ENCODE peak calls at places on chromosome 7, in eight cellular contexts. H, F, I, M, G, B, W and J are unnamed samples.

GRCh38 chr7:30911561-30911969 is at the start of gene AQP1:
- DNase-seq in I (peak; percentile 62), G (no peak), F (no peak), H (no peak), W (peak; percentile 94), B (no peak), M (peak; percentile 71), J (peak; percentile 64)

GRCh38 chr7:1844956-1845390 is 174.9 kb downstream of the ELFN1 start:
- DNase-seq in B (no peak), M (no peak), W (peak; percentile 18), H (no peak), I (peak; percentile 7), F (no peak), G (no peak), J (no peak)

GRCh38 chr7:72187179-72187578 is 225.0 kb downstream of the CALN1 start:
- DNase-seq in M (no peak), W (no peak), I (no peak), F (no peak), H (no peak), B (no peak), G (no peak), J (no peak)

GRCh38 chr7:143882020-143882610 is 19.9 kb downstream of the TCAF1 start:
- DNase-seq in G (no peak), F (no peak), M (peak; percentile 64), W (peak; percentile 87), B (peak; percentile 61), H (no peak), I (peak; percentile 92), J (no peak)

GRCh38 chr7:44548893-44549292 is 7.8 kb upstream of the NPC1L1 start:
- DNase-seq in W (no peak), H (no peak), B (no peak), M (no peak), F (no peak), G (no peak), I (no peak), J (no peak)

GRCh38 chr7:25456467-25457171 is 228.3 kb upstream of the NPVF start:
- DNase-seq in M (no peak), F (no peak), I (peak; percentile 42), G (no peak), B (no peak), H (no peak), W (peak; percentile 37), J (no peak)

GRCh38 chr7:135510603-135511183 is 791 bp upstream of the CNOT4 start:
- DNase-seq in H (no peak), M (no peak), W (no peak), I (no peak), B (no peak), F (no peak), G (no peak), J (peak; percentile 63)

GRCh38 chr7:117963278-117964184 is 90.3 kb upstream of the CTTNBP2 start:
- DNase-seq in M (no peak), W (no peak), B (peak; percentile 8), G (no peak), F (no peak), I (no peak), H (no peak), J (no peak)

GRCh38 chr7:47635091-47636090 is 53.5 kb upstream of the TNS3 start:
- DNase-seq in W (peak; percentile 42), M (peak; percentile 49), I (peak; percentile 38), H (no peak), B (peak; percentile 78), F (no peak), G (peak; percentile 46), J (no peak)

GRCh38 chr7:50217961-50218360 is 86.6 kb upstream of the IKZF1 start:
- DNase-seq in H (no peak), M (no peak), I (no peak), W (no peak), G (no peak), B (no peak), F (no peak), J (no peak)

GRCh38 chr7:138768251-138768650 is 29.5 kb upstream of the TMEM213 start:
- DNase-seq in G (no peak), W (no peak), M (no peak), H (no peak), F (no peak), I (no peak), B (no peak), J (no peak)

GRCh38 chr7:102875700-102876192 is 37.1 kb upstream of the LRRC17 start:
- DNase-seq in F (no peak), W (no peak), B (no peak), H (peak; percentile 100), I (no peak), M (no peak), G (peak; percentile 81), J (peak; percentile 20)

GRCh38 chr7:51123322-51124021 is 193.1 kb downstream of the COBL start:
- DNase-seq in W (peak; percentile 36), G (peak; percentile 41), M (no peak), F (peak; percentile 16), I (no peak), H (peak; percentile 70), B (no peak), J (no peak)

GRCh38 chr7:132430863-132431822 is 145.1 kb downstream of the PLXNA4 start:
- DNase-seq in F (no peak), B (no peak), G (no peak), W (no peak), I (no peak), H (peak; percentile 69), M (no peak), J (no peak)